ENCODE peak calls at places on chromosomes 13 and 19, in nine cellular contexts. N is adrenal gland, B is IMR-90, I is lower leg skin, W is erythroblast, C is NB4, Q is breast epithelium, A is vagina, J is uterus. S is an unnamed sample.

GRCh38 chr13:42211704-42212103 is 60.2 kb upstream of the AKAP11 start:
- DNase-seq in N (no peak), B (peak), I (no peak), W (no peak), C (no peak), Q (no peak), A (no peak), J (no peak), S (no peak)

GRCh38 chr19:35748106-35749020 is at the start of gene LIN37:
- DNase-seq in N (peak), B (peak), I (peak), W (peak), C (peak), Q (peak), A (peak), J (peak), S (peak)

GRCh38 chr13:60574706-60575105 is 177.7 kb downstream of the TDRD3 start:
- DNase-seq in N (no peak), B (no peak), I (no peak), W (no peak), C (no peak), Q (no peak), A (no peak), J (no peak), S (no peak)

GRCh38 chr13:32001392-32001768 is 30.2 kb upstream of the FRY start:
- DNase-seq in N (no peak), B (peak), I (no peak), W (peak), C (peak), Q (no peak), A (no peak), J (no peak), S (no peak)

GRCh38 chr13:19155321-19155861 is 26.2 kb downstream of the TUBA3C start:
- DNase-seq in N (no peak), B (no peak), I (no peak), W (no peak), C (peak), Q (no peak), A (no peak), J (no peak), S (no peak)

GRCh38 chr19:10096615-10096963 is 5.9 kb downstream of the ANGPTL6 start:
- DNase-seq in N (peak), B (no peak), I (no peak), W (no peak), C (no peak), Q (no peak), A (peak), J (no peak), S (peak)

GRCh38 chr19:18905520-18906236 is 9.7 kb upstream of the CERS1 start:
- DNase-seq in N (no peak), B (no peak), I (no peak), W (no peak), C (no peak), Q (no peak), A (no peak), J (no peak), S (no peak)

GRCh38 chr19:12139309-12139708 is 841 bp downstream of the ZNF20 start:
- DNase-seq in N (no peak), B (peak), I (no peak), W (peak), C (no peak), Q (no peak), A (no peak), J (no peak), S (no peak)

GRCh38 chr19:44635581-44636438 is 7.9 kb upstream of the PVR start:
- DNase-seq in N (no peak), B (peak), I (no peak), W (no peak), C (peak), Q (no peak), A (no peak), J (no peak), S (no peak)

GRCh38 chr13:109979186-109979585 is 192.8 kb upstream of the IRS2 start:
- DNase-seq in N (no peak), B (no peak), I (no peak), W (no peak), C (no peak), Q (no peak), A (peak), J (no peak), S (no peak)

GRCh38 chr19:29446331-29446730 is 79.5 kb upstream of the VSTM2B start:
- DNase-seq in N (no peak), B (no peak), I (no peak), W (no peak), C (no peak), Q (no peak), A (peak), J (no peak), S (no peak)

GRCh38 chr19:10686661-10687517 is 14.3 kb upstream of the QTRT1 start:
- DNase-seq in N (peak), B (peak), I (no peak), W (no peak), C (no peak), Q (no peak), A (no peak), J (no peak), S (peak)

GRCh38 chr13:42612021-42612765 is 38.2 kb downstream of the TNFSF11 start:
- DNase-seq in N (no peak), B (no peak), I (no peak), W (no peak), C (no peak), Q (no peak), A (no peak), J (no peak), S (no peak)

GRCh38 chr19:54137913-54138776 is 583 bp downstream of the CNOT3 start:
- DNase-seq in N (no peak), B (no peak), I (no peak), W (peak), C (no peak), Q (no peak), A (no peak), J (no peak), S (no peak)

GRCh38 chr13:35818577-35819165 is 312.5 kb downstream of the DCLK1 start:
- DNase-seq in N (no peak), B (peak), I (no peak), W (peak), C (peak), Q (no peak), A (no peak), J (no peak), S (no peak)

GRCh38 chr19:44942067-44942571 is at the start of gene APOC4:
- DNase-seq in N (no peak), B (no peak), I (no peak), W (no peak), C (no peak), Q (no peak), A (no peak), J (no peak), S (peak)

GRCh38 chr19:58317481-58318072 is 9.2 kb upstream of the ZSCAN22 start:
- DNase-seq in N (no peak), B (peak), I (no peak), W (peak), C (peak), Q (no peak), A (no peak), J (no peak), S (no peak)

GRCh38 chr19:39438270-39438934 is 2.7 kb upstream of the RPS16 start:
- DNase-seq in N (no peak), B (peak), I (no peak), W (no peak), C (no peak), Q (no peak), A (no peak), J (no peak), S (no peak)

GRCh38 chr13:39448831-39449230 is 154.2 kb downstream of the LHFPL6 start:
- DNase-seq in N (no peak), B (no peak), I (no peak), W (no peak), C (no peak), Q (no peak), A (no peak), J (no peak), S (no peak)

GRCh38 chr13:28423010-28423409 is 71.9 kb downstream of the FLT1 start:
- DNase-seq in N (peak), B (no peak), I (peak), W (no peak), C (peak), Q (no peak), A (no peak), J (no peak), S (peak)

GRCh38 chr13:98722958-98723357 is 29.5 kb downstream of the SLC15A1 start:
- DNase-seq in N (no peak), B (no peak), I (no peak), W (no peak), C (no peak), Q (no peak), A (no peak), J (no peak), S (no peak)

GRCh38 chr19:1469936-1470863 is 8.8 kb downstream of the C19orf25 start:
- DNase-seq in N (no peak), B (no peak), I (no peak), W (no peak), C (no peak), Q (peak), A (no peak), J (no peak), S (no peak)

GRCh38 chr13:109606404-109607028 is 179.9 kb downstream of the IRS2 start:
- DNase-seq in N (no peak), B (no peak), I (no peak), W (no peak), C (no peak), Q (no peak), A (no peak), J (no peak), S (no peak)

GRCh38 chr19:29770653-29771052 is 41.1 kb upstream of the CCNE1 start:
- DNase-seq in N (no peak), B (no peak), I (no peak), W (no peak), C (no peak), Q (no peak), A (no peak), J (no peak), S (no peak)

GRCh38 chr19:38736413-38737280 is 7.6 kb downstream of the CAPN12 start:
- DNase-seq in N (peak), B (no peak), I (peak), W (peak), C (peak), Q (peak), A (peak), J (peak), S (no peak)

GRCh38 chr19:45173816-45174215 is 4.2 kb downstream of the TRAPPC6A start:
- DNase-seq in N (no peak), B (peak), I (no peak), W (no peak), C (no peak), Q (no peak), A (no peak), J (no peak), S (no peak)

GRCh38 chr19:41870401-41870873 is 6.6 kb upstream of the CD79A start:
- DNase-seq in N (peak), B (peak), I (no peak), W (peak), C (no peak), Q (no peak), A (no peak), J (no peak), S (no peak)

DNA sequence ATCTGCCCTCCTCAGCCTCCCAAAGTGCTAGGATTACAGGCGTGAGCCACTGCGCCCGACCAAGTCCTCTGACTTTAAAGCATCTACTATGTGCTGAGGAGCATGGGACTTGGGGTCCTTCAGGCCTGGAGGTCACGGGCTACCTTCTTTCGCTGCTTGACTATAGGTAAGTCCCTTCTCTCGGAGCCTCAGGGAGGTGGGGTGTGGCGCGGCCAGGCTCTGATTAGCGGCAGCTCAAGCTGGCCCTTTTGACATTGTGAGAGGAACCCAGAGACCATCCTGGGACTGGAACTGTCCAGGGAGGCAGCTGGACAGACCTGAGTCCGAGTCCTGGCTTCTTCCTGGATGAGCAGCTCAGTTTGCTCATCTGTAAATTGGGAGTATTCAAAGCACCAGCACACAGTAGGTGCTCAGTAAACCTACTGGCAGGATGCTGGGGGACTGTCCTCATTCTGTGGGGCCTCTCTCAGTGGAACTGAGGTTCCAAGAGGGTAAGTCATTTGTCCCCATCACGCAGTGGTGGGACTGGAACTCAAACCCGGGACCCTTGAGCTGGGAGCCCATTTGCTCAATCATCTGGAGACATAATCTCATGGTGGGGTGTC is 780 bp downstream of the FCER2 start:
- DNase-seq in N (no peak), B (no peak), I (peak), W (no peak), C (no peak), Q (no peak), A (no peak), J (no peak), S (no peak)
- TF ChIP-seq POLR2A in N (no peak), B (no peak), I (no peak), W (no peak), C (no peak), Q (no peak), A (no peak), J (no peak), S (no peak)

GRCh38 chr19:4449022-4449825 is 8.4 kb downstream of the UBXN6 start:
- DNase-seq in N (peak), B (no peak), I (no peak), W (no peak), C (no peak), Q (peak), A (no peak), J (no peak), S (peak)
- TF ChIP-seq POLR2A in N (no peak), B (no peak), I (no peak), W (no peak), C (no peak), Q (no peak), A (no peak), J (no peak), S (no peak)

DNA sequence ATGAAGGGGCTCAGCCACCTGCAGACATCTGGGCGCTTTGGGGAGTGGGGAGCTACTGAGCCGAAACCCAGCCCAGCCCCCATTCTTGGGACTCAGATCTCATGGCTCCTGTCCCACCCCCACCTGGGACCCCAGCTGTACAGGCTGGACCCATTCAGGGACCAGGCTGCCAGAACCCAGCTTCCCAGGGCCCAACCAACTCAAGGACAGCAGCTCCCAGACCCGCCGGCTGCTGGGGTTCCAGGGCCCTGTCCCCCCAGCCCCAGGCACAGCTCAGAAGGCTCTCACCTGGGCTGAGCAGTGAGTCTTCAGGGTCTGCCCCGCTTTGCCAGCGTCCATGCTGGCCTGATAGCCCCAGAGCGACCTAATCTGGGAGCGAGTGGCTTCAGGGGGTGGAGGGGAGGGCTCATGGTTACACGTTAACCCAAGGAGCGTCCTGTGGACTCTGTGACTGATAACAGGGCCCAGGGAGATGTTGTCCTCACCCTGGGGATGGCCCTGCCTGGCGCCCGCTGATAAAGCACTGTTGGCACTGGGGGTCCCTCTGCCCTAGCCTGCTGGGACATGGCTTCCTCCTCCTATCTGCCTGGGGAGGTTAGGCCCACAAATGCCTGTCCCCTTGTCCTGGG is at the start of gene TMEM86B:
- DNase-seq in N (no peak), B (no peak), I (no peak), W (peak), C (no peak), Q (no peak), A (no peak), J (no peak), S (peak)
- TF ChIP-seq POLR2A in N (no peak), B (no peak), I (no peak), W (peak), C (no peak), Q (no peak), A (no peak), J (no peak), S (no peak)

DNA sequence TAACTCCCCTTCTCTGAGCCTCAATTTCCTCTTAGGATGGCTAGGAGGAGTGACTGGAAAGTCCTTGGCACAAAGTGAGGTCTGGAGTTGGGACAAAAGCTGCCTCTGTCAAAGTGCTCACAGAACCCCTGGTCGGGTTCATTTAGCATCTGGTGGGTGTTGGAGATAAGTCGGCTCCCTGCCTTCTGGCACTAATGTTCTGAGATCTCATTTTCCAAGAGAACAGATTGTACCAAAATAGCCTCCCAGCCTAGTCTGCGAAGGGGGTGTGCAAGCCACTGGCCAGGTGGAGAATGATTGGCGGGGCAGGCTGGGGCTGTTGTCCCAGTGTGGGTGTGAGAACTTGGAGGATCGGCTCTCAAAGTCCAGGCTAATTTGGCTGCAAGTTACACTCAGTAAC is 20.7 kb upstream of the NWD1 start:
- DNase-seq in N (no peak), B (no peak), I (peak), W (no peak), C (no peak), Q (peak), A (no peak), J (no peak), S (peak)
- TF ChIP-seq POLR2A in N (no peak), B (no peak), I (no peak), W (no peak), C (no peak), Q (no peak), A (no peak), J (no peak), S (no peak)

GRCh38 chr19:5786593-5787551 is 2.3 kb upstream of the PRR22 start:
- DNase-seq in N (no peak), B (no peak), I (no peak), W (no peak), C (no peak), Q (no peak), A (no peak), J (no peak), S (no peak)
- TF ChIP-seq POLR2A in N (no peak), B (no peak), I (no peak), W (no peak), C (no peak), Q (no peak), A (no peak), J (no peak), S (no peak)

GRCh38 chr19:49145485-49146407 is 9.4 kb downstream of the HRC start:
- DNase-seq in N (peak), B (peak), I (no peak), W (peak), C (peak), Q (peak), A (no peak), J (peak), S (peak)
- TF ChIP-seq POLR2A in N (no peak), B (no peak), I (no peak), W (no peak), C (no peak), Q (no peak), A (no peak), J (no peak), S (no peak)

DNA sequence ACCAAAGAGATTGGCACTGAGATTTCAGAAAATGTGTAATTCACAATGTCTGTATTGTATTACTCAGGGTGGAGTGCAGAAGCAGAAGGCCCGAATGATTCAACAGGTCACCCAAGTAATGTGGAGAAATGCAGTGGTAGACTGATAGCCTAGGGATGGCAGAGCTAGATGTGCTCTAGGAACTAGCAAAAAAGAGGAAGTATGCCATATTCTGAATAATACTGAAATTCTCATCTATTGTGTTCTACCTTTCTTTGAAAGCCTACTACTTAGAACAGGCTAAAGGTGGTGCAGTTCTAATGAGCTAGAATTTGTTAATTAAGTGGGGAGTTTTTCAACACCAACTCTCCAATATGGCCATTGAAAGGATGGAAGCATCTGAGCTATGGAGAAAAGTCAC is 1449.8 kb upstream of the MIR17HG start:
- DNase-seq in N (no peak), B (no peak), I (no peak), W (no peak), C (peak), Q (no peak), A (no peak), J (no peak), S (no peak)
- TF ChIP-seq POLR2A in N (no peak), B (no peak), I (no peak), W (no peak), C (no peak), Q (no peak), A (no peak), J (no peak), S (no peak)

S was measured in heart left ventricle.